ENCODE peak calls at places on chromosomes 7 and 10, in five cellular contexts. J is GM23338, C is A549, O is K562, B is fibroblast of lung. N is an unnamed sample.

GRCh38 chr10:85580585-85580984 is 786.0 kb downstream of the GRID1 start:
- DNase-seq in J (no peak), C (no peak), O (no peak), B (no peak), N (no peak)

GRCh38 chr10:29063806-29064644 is 224.8 kb upstream of the LYZL1 start:
- DNase-seq in J (no peak), C (peak), O (no peak), B (peak), N (no peak)

GRCh38 chr10:115047705-115048104 is 45.5 kb upstream of the ATRNL1 start:
- DNase-seq in J (no peak), C (no peak), O (no peak), B (no peak), N (no peak)

GRCh38 chr7:123787227-123788007 is 38.6 kb upstream of the WASL start:
- DNase-seq in J (no peak), C (no peak), O (no peak), B (no peak), N (no peak)

GRCh38 chr7:92292981-92293380 is 47.2 kb downstream of the ANKIB1 start:
- DNase-seq in J (no peak), C (no peak), O (no peak), B (no peak), N (no peak)

GRCh38 chr7:100190059-100190711 is 12.5 kb downstream of the STAG3 start:
- DNase-seq in J (peak), C (peak), O (peak), B (peak), N (peak)

GRCh38 chr7:138935438-138936079 is 45.6 kb downstream of the KIAA1549 start:
- DNase-seq in J (no peak), C (peak), O (peak), B (peak), N (no peak)

GRCh38 chr10:65620404-65621048 is 1305.3 kb upstream of the LRRTM3 start:
- DNase-seq in J (no peak), C (no peak), O (no peak), B (no peak), N (no peak)

GRCh38 chr10:15744217-15744865 is 24.6 kb upstream of the ITGA8 start:
- DNase-seq in J (peak), C (peak), O (peak), B (peak), N (peak)

GRCh38 chr10:33483124-33483794 is 148.8 kb upstream of the NRP1 start:
- DNase-seq in J (peak), C (no peak), O (no peak), B (no peak), N (no peak)

GRCh38 chr7:151233111-151233701 is 923 bp downstream of the CHPF2 start:
- DNase-seq in J (peak), C (peak), O (peak), B (peak), N (peak)

GRCh38 chr7:47940482-47941001 is 7.7 kb downstream of the PKD1L1 start:
- DNase-seq in J (no peak), C (no peak), O (no peak), B (peak), N (no peak)

GRCh38 chr10:14742382-14742781 is 32.3 kb downstream of the FAM107B start:
- DNase-seq in J (no peak), C (peak), O (no peak), B (no peak), N (no peak)

GRCh38 chr10:94238006-94238617 is 124.6 kb downstream of the NOC3L start:
- DNase-seq in J (no peak), C (no peak), O (no peak), B (no peak), N (no peak)

GRCh38 chr10:116127296-116127695 is 145.7 kb downstream of the GFRA1 start:
- DNase-seq in J (no peak), C (no peak), O (no peak), B (no peak), N (no peak)

GRCh38 chr10:4767033-4767814 is 58.8 kb upstream of the AKR1E2 start:
- DNase-seq in J (peak), C (peak), O (peak), B (peak), N (no peak)

GRCh38 chr7:79091661-79092060 is 361.8 kb downstream of the MAGI2 start:
- DNase-seq in J (no peak), C (no peak), O (no peak), B (peak), N (no peak)

GRCh38 chr7:89060234-89060633 is 264.7 kb upstream of the TEX47 start:
- DNase-seq in J (no peak), C (no peak), O (no peak), B (no peak), N (no peak)

GRCh38 chr10:5041471-5042023 is 37.9 kb upstream of the AKR1C2 start:
- DNase-seq in J (no peak), C (no peak), O (no peak), B (no peak), N (no peak)

GRCh38 chr10:47176206-47176902 is 123.6 kb upstream of the GDF10 start:
- DNase-seq in J (no peak), C (no peak), O (no peak), B (no peak), N (no peak)

GRCh38 chr7:155984028-155984607 is 171.9 kb upstream of the SHH start:
- DNase-seq in J (no peak), C (no peak), O (no peak), B (no peak), N (no peak)

GRCh38 chr10:60473557-60473956 is 83.9 kb upstream of the ANK3 start:
- DNase-seq in J (no peak), C (peak), O (no peak), B (no peak), N (no peak)

GRCh38 chr7:116918744-116919143 is 34.6 kb upstream of the ST7 start:
- DNase-seq in J (no peak), C (no peak), O (no peak), B (no peak), N (no peak)

GRCh38 chr7:151940048-151940845 is 16.0 kb upstream of the GALNTL5 start:
- DNase-seq in J (no peak), C (peak), O (no peak), B (peak), N (no peak)

GRCh38 chr10:32891261-32891660 is 66.8 kb downstream of the ITGB1 start:
- DNase-seq in J (no peak), C (no peak), O (no peak), B (no peak), N (no peak)

GRCh38 chr7:108094933-108095710 is 35.0 kb downstream of the LAMB4 start:
- DNase-seq in J (no peak), C (peak), O (no peak), B (peak), N (peak)

GRCh38 chr7:116552616-116553015 is 27.8 kb downstream of the CAV1 start:
- DNase-seq in J (no peak), C (peak), O (no peak), B (peak), N (no peak)

GRCh38 chr10:68992721-68993440 is 4.3 kb downstream of the KIFBP start:
- DNase-seq in J (no peak), C (no peak), O (no peak), B (peak), N (no peak)

GRCh38 chr7:122550545-122550944 is 148.4 kb downstream of the RNF133 start:
- DNase-seq in J (peak), C (no peak), O (no peak), B (peak), N (no peak)

GRCh38 chr7:71220210-71220695 is 88.3 kb downstream of the GALNT17 start:
- DNase-seq in J (no peak), C (no peak), O (peak), B (no peak), N (peak)

GRCh38 chr7:105594034-105594433 is 12.7 kb upstream of the EFCAB10 start:
- DNase-seq in J (peak), C (no peak), O (no peak), B (no peak), N (peak)

GRCh38 chr7:36747251-36747968 is 23.1 kb upstream of the AOAH start:
- DNase-seq in J (no peak), C (no peak), O (no peak), B (peak), N (no peak)

GRCh38 chr7:19020062-19020461 is 97.4 kb downstream of the TWIST1 start:
- DNase-seq in J (no peak), C (no peak), O (no peak), B (no peak), N (no peak)

DNA sequence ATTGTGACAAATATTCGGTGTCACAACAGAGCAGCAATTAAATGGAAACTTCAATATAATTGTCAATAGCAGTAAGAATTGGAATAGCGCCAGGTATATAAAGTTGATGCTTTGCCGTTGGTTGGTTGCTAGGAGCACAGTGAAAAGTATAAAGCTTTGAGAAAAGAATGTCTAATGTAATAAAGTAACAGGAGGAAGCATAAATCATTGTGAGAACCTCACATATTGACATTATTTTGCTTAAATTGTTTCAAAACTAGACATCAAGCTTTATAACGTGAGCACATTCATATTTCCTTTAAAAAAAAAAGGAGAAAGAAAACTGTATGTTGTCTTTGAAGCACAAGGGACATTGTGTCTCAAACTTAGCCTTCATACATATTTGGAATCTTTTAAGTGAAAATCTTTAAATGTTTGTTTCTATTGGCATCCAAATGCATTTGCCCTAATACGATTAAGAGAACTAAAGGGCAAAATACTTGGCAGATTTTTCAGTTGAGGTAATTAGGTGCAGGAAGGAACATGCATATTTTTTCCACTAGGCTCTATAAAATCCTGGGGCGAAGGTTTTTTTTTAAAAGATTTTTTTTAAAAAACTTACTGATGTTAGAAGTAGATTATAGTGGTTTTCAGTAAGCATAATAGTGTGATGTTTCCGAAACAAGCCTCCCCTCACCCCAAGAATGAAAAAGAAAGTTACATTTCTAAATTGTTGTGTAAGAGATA is 92.3 kb downstream of the ARID5B start:
- DNase-seq in J (no peak), C (no peak), O (no peak), B (peak), N (no peak)
- TF ChIP-seq CTCF in J (no peak), C (no peak), O (no peak), B (no peak), N (no peak)

DNA sequence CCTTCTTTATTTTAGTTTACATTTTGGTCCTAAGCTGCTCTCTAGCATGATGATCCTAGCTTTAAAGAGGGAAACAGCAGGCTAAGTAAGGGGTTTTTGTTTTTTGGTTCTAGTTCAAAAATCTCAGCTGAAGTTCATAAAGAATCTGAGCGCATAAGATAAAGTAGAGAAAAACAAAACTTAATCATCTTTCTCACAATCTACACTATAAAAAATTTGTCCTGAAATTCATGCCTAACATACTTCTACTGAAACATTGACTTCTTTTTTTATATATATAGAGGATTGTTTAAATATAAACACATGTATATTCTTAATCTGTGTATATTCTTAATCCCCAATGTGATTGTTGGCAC is 6.9 kb upstream of the IGF2BP3 start:
- DNase-seq in J (no peak), C (no peak), O (no peak), B (no peak), N (no peak)
- H3K4me2 ChIP-seq in J (peak), C (peak), O (peak), B (no peak), N (no peak)

DNA sequence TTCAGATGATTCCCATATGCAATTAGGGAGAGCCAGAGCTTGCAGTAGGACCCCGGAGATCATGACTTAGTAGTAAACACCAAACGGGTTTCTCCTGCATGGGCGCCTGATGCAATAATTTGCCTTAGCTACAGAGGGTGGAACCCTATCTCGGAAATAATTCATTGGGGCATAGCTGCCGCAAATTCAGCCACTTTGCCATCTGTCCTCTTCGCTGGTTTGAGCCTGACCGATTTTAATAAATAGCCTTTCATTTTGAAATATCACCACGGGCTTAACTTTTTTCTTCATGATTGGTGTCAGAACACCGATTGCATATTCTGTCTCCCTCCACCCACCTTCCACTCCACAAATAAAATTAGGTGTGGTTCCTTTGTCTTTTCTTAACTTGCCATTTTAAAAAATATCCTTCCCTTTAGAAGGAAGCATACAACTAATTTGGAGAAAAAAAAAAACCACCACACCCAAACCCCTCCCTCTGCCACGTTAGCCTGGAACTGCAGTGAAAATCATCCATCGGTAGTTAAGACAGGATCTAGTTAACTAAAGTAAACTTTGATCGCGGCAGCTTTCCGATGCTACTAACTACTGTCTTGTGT is 1.5 kb downstream of the GARS1 start:
- DNase-seq in J (peak), C (peak), O (peak), B (peak), N (peak)
- TF ChIP-seq CTCF in J (no peak), C (no peak), O (no peak), B (no peak), N (no peak)

GRCh38 chr10:24382979-24383663 is 174.2 kb downstream of the KIAA1217 start:
- DNase-seq in J (peak), C (no peak), O (no peak), B (no peak), N (no peak)
- H3K4me2 ChIP-seq in J (peak), C (peak), O (no peak), B (no peak), N (peak)

GRCh38 chr10:96495544-96495943 is 18.2 kb downstream of the TLL2 start:
- DNase-seq in J (no peak), C (no peak), O (no peak), B (no peak), N (no peak)
- TF ChIP-seq CTCF in J (no peak), C (no peak), O (no peak), B (no peak), N (no peak)

GRCh38 chr7:983182-984071 is 446 bp downstream of the CYP2W1 start:
- DNase-seq in J (no peak), C (no peak), O (no peak), B (no peak), N (no peak)
- H3K4me2 ChIP-seq in J (no peak), C (no peak), O (no peak), B (no peak), N (no peak)